ENCODE peak calls at places on chromosome 14, in eight cellular contexts. E is heart left ventricle, A is A549, I is breast epithelium, Q is tibial nerve, Z is testis, N is GM12878, B is thyroid gland. X is an unnamed sample. For H3K4me1, the result is how much of the 10 kb centered on the place peaks cover.

GRCh38 chr14:31395119-31395518 is 25.2 kb downstream of the HEATR5A start:
- DNase-seq in E (no peak), A (no peak), I (no peak), Q (no peak), Z (no peak), N (no peak), B (no peak), X (no peak)

GRCh38 chr14:63432228-63432627 is 110.9 kb downstream of the PPP2R5E start:
- DNase-seq in E (no peak), A (no peak), I (no peak), Q (no peak), Z (no peak), N (no peak), B (no peak), X (no peak)

GRCh38 chr14:101761032-101761880 is at the start of gene PPP2R5C:
- DNase-seq in E (peak), A (peak), I (peak), Q (peak), Z (peak), N (no peak), B (peak), X (peak)

GRCh38 chr14:37899365-37899764 is 303.9 kb downstream of the TTC6 start:
- DNase-seq in E (no peak), A (no peak), I (no peak), Q (no peak), Z (no peak), N (no peak), B (no peak), X (no peak)

GRCh38 chr14:23324455-23324846 is 3.2 kb downstream of the PABPN1 start:
- DNase-seq in E (no peak), A (no peak), I (no peak), Q (no peak), Z (peak), N (no peak), B (no peak), X (no peak)

GRCh38 chr14:38137005-38137404 is 70.7 kb upstream of the SSTR1 start:
- DNase-seq in E (no peak), A (no peak), I (no peak), Q (no peak), Z (no peak), N (no peak), B (no peak), X (no peak)

GRCh38 chr14:79708426-79708825 is 502.9 kb downstream of the DIO2 start:
- DNase-seq in E (no peak), A (no peak), I (no peak), Q (no peak), Z (no peak), N (no peak), B (no peak), X (no peak)

GRCh38 chr14:69358233-69358963 is 39.7 kb downstream of the ERH start:
- DNase-seq in E (no peak), A (no peak), I (no peak), Q (no peak), Z (no peak), N (no peak), B (no peak), X (no peak)

GRCh38 chr14:104429291-104429861 is 150.2 kb upstream of the C14orf180 start:
- DNase-seq in E (no peak), A (no peak), I (no peak), Q (no peak), Z (no peak), N (no peak), B (no peak), X (no peak)

GRCh38 chr14:45893127-45893526 is 640.1 kb upstream of the MIS18BP1 start:
- DNase-seq in E (no peak), A (no peak), I (no peak), Q (no peak), Z (no peak), N (no peak), B (no peak), X (no peak)

GRCh38 chr14:105050551-105050897 is 14.7 kb downstream of the GPR132 start:
- DNase-seq in E (no peak), A (no peak), I (peak), Q (no peak), Z (no peak), N (no peak), B (peak), X (no peak)

GRCh38 chr14:62882967-62883366 is 162.3 kb downstream of the KCNH5 start:
- DNase-seq in E (no peak), A (no peak), I (no peak), Q (no peak), Z (no peak), N (no peak), B (no peak), X (no peak)

GRCh38 chr14:23556700-23557440 is 799 bp downstream of the THTPA start:
- DNase-seq in E (no peak), A (no peak), I (no peak), Q (no peak), Z (no peak), N (no peak), B (no peak), X (no peak)

GRCh38 chr14:104970231-104971068 is 7.7 kb downstream of the AHNAK2 start:
- DNase-seq in E (peak), A (peak), I (no peak), Q (peak), Z (no peak), N (no peak), B (no peak), X (peak)

GRCh38 chr14:103899316-103899715 is 28.9 kb upstream of the TDRD9 start:
- DNase-seq in E (no peak), A (no peak), I (no peak), Q (no peak), Z (no peak), N (no peak), B (no peak), X (no peak)

GRCh38 chr14:100147181-100147631 is 12.2 kb downstream of the DEGS2 start:
- DNase-seq in E (no peak), A (no peak), I (no peak), Q (no peak), Z (no peak), N (no peak), B (no peak), X (no peak)

GRCh38 chr14:100145682-100146464 is 13.6 kb downstream of the DEGS2 start:
- DNase-seq in E (no peak), A (no peak), I (no peak), Q (no peak), Z (no peak), N (no peak), B (no peak), X (no peak)

GRCh38 chr14:100148837-100149731 is 10.4 kb downstream of the DEGS2 start:
- DNase-seq in E (no peak), A (no peak), I (no peak), Q (no peak), Z (no peak), N (no peak), B (no peak), X (no peak)

GRCh38 chr14:100146548-100147091 is 12.8 kb downstream of the DEGS2 start:
- DNase-seq in E (no peak), A (no peak), I (no peak), Q (no peak), Z (no peak), N (no peak), B (no peak), X (no peak)

DNA sequence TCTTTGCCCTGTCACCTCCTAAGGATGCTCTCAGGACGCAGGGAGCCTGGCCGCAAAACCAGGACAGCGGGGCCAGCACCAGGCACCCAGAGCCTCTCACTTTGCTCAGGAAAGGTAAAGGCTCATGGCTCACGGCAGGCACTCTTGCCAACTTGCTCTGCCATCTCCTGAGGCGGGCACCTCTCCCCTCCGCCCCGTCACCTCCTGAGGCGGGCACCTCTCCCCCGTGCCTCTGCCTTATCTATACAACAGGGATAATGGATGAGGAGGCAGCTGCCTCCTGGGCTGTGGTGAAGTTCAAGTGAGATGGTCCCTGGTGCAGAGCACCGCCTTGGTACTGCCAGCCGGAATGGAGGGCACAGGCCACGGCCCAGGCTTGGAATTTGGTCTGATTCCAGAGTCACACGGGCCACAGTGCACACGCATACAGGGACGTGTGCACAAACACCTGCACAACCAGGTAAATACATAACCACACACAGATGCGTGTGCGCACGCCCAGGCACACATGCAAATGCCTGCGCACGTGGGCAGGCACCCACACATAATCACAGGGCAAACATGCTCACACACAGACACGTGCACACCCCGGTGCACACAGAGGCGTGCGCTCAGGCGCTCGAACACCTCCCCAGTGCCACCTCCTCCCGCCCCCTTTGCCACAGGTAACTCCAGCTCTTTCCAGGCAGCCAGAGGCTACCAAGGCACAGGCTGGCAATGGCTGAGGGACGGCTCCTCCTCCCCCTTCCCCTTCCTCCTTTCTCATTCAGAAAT is 11.6 kb downstream of the DEGS2 start:
- DNase-seq in E (no peak), A (no peak), I (no peak), Q (no peak), Z (no peak), N (no peak), B (no peak), X (no peak)
- H3K4me1 ChIP-seq in E (under half), A (under half), I (under half), Q (under half), Z (under half), N (under half), B (under half), X (under half)

GRCh38 chr14:61280526-61281185 is 482 bp downstream of the TMEM30B start:
- DNase-seq in E (peak), A (peak), I (peak), Q (peak), Z (peak), N (no peak), B (peak), X (peak)
- TF ChIP-seq POLR2A in E (no peak), A (peak), I (no peak), Q (no peak), Z (no peak), N (no peak), B (peak), X (no peak)

DNA sequence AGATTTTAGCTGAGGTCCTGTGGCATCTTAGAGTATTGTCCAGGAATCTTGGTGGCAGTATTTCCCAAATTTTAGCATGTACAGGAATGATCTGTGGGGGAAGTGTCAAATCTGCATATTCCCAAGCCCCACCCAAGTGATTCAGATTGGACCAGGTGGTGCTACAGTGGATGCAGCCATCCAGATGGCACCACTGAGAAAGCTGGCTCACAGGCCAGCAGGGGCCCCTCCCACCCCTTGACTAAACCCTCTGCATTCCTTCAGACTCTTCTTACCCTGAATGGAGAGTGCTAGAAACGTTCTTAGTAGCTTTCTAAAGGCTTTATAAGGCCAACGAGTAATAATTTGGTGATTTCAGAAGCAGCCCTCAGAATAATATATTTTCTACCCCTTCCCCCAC is 255.2 kb downstream of the NRXN3 start:
- DNase-seq in E (no peak), A (no peak), I (no peak), Q (no peak), Z (no peak), N (no peak), B (peak), X (no peak)
- H3K4me1 ChIP-seq in E (under half), A (under half), I (under half), Q (under half), Z (under half), N (under half), B (under half), X (under half)

DNA sequence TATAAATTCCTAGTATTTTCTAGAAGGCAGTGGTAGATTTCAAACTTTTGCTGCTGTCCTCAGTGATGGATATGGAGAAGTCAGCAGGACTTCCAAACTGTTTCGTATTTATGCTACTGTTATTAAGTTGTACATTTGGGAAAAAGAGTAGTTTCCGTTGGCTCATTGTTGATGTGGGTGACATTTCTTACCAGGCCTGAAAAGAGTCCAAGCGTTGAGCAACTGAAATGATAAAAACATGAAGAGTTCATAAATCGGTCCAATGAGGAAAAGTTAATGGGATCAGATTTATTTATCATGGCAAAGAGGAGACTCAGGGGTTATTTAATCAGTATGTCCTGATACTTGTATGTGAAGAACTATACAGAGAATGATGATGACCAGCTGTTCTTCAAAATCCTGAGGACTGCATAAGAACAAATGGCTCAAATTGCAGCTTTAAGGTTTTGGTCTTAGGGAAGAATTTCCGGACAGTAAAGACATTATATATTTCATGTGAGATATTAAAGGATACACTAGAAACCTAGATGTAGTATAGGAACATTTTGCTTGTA is 7.7 kb downstream of the VRK1 start:
- DNase-seq in E (no peak), A (no peak), I (no peak), Q (no peak), Z (no peak), N (no peak), B (no peak), X (no peak)
- TF ChIP-seq POLR2A in E (no peak), A (no peak), I (no peak), Q (no peak), Z (no peak), N (no peak), B (no peak), X (no peak)

GRCh38 chr14:53376064-53376463 is 222.9 kb upstream of the DDHD1 start:
- DNase-seq in E (no peak), A (no peak), I (no peak), Q (no peak), Z (no peak), N (no peak), B (no peak), X (no peak)
- H3K4me1 ChIP-seq in E (under half), A (under half), I (under half), Q (under half), Z (under half), N (under half), B (under half), X (under half)

GRCh38 chr14:20790439-20791116 is 9.5 kb downstream of the RNASE6 start:
- DNase-seq in E (no peak), A (no peak), I (no peak), Q (no peak), Z (no peak), N (no peak), B (no peak), X (no peak)
- TF ChIP-seq POLR2A in E (no peak), A (no peak), I (no peak), Q (no peak), Z (no peak), N (no peak), B (no peak), X (no peak)

DNA sequence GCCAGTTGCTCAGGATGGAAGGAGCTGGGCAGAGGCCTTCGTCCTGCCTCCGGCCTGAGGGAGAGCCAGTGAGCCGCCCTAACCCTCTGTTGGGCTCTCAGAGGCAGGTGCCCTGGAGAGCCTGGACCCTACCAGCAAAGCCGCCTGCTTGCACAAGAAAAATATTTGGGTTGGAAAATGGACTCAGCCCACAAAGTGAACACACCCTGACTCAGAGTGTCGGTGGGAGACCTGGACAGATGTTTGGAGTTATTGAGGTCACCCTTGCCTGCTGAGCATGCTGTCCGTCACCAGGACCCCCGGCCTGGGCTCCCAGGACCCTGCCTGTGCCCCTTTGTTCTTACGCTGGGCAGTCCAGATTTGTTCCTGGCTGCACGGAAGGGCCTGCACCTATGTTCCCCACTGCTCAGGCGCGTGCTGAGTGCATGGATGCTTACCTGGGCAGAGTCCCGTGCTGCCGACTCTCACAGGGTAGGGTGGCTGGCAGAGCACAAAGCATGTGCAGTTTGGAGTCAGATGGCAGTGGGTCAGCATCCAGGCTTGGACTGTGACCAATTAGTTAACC is 22.4 kb downstream of the FAM181A start:
- DNase-seq in E (no peak), A (no peak), I (no peak), Q (no peak), Z (no peak), N (no peak), B (no peak), X (no peak)
- H3K4me1 ChIP-seq in E (under half), A (under half), I (under half), Q (under half), Z (under half), N (under half), B (under half), X (half or more)

X was measured in gastrocnemius medialis.